ENCODE peak calls at places on chromosomes 1 and 21, in five cellular contexts. N is fibroblast of pulmonary artery, Y is HT-29, V is AG08395, G is iPS DF 19.7. C is an unnamed sample.

GRCh38 chr1:10881046-10881445 is 84.6 kb upstream of the CASZ1 start:
- DNase-seq in N (no peak), Y (no peak), V (no peak), G (no peak), C (no peak)

GRCh38 chr1:155002479-155003226 is at the start of gene ZBTB7B:
- DNase-seq in N (no peak), Y (peak), V (peak), G (no peak), C (no peak)

GRCh38 chr1:5451671-5452070 is 540.6 kb downstream of the NPHP4 start:
- DNase-seq in N (no peak), Y (no peak), V (no peak), G (no peak), C (no peak)

GRCh38 chr1:162873671-162874666 is 13.0 kb upstream of the CCDC190 start:
- DNase-seq in N (peak), Y (peak), V (no peak), G (no peak), C (no peak)

GRCh38 chr1:68230901-68231626 is 1.3 kb downstream of the WLS start:
- DNase-seq in N (peak), Y (peak), V (no peak), G (no peak), C (peak)

GRCh38 chr21:45615145-45615711 is 28.3 kb upstream of the PCBP3 start:
- DNase-seq in N (peak), Y (no peak), V (no peak), G (no peak), C (peak)

GRCh38 chr1:3283849-3284248 is 170.6 kb upstream of the ARHGEF16 start:
- DNase-seq in N (peak), Y (peak), V (peak), G (no peak), C (no peak)

GRCh38 chr1:248823517-248824001 is 2.2 kb downstream of the SH3BP5L start:
- DNase-seq in N (peak), Y (no peak), V (peak), G (no peak), C (no peak)

GRCh38 chr1:41672641-41673313 is 188.3 kb upstream of the EDN2 start:
- DNase-seq in N (no peak), Y (no peak), V (no peak), G (no peak), C (no peak)

GRCh38 chr1:34460193-34460592 is 283.5 kb downstream of the C1orf94 start:
- DNase-seq in N (peak), Y (peak), V (peak), G (peak), C (peak)

GRCh38 chr21:45513003-45513706 is 29.1 kb downstream of the SLC19A1 start:
- DNase-seq in N (no peak), Y (peak), V (no peak), G (no peak), C (peak)

GRCh38 chr1:12183095-12183794 is 16.5 kb downstream of the TNFRSF1B start:
- DNase-seq in N (no peak), Y (no peak), V (no peak), G (no peak), C (no peak)

GRCh38 chr21:35940074-35940927 is 120.0 kb downstream of the SETD4 start:
- DNase-seq in N (peak), Y (peak), V (peak), G (peak), C (peak)

GRCh38 chr21:38277501-38278111 is 20.8 kb downstream of the KCNJ15 start:
- DNase-seq in N (peak), Y (no peak), V (peak), G (no peak), C (peak)

GRCh38 chr1:25431495-25432363 is 1.0 kb downstream of the MACO1 start:
- DNase-seq in N (no peak), Y (peak), V (peak), G (no peak), C (no peak)

GRCh38 chr1:2109581-2110021 is 59.4 kb downstream of the PRKCZ start:
- DNase-seq in N (no peak), Y (no peak), V (no peak), G (no peak), C (no peak)

GRCh38 chr1:112060266-112060665 is 70.8 kb upstream of the KCND3 start:
- DNase-seq in N (no peak), Y (no peak), V (no peak), G (no peak), C (no peak)

GRCh38 chr21:42324896-42325295 is 9.7 kb upstream of the TFF3 start:
- DNase-seq in N (no peak), Y (no peak), V (no peak), G (no peak), C (no peak)

GRCh38 chr1:181674617-181675016 is 191.3 kb downstream of the CACNA1E start:
- DNase-seq in N (no peak), Y (no peak), V (no peak), G (no peak), C (no peak)

GRCh38 chr1:221841291-221841982 is 99.5 kb upstream of the DUSP10 start:
- DNase-seq in N (peak), Y (no peak), V (peak), G (no peak), C (no peak)

GRCh38 chr1:176893625-176894352 is 270.7 kb downstream of the ASTN1 start:
- DNase-seq in N (no peak), Y (no peak), V (no peak), G (no peak), C (no peak)

GRCh38 chr1:18874600-18874999 is 15.1 kb upstream of the TAS1R2 start:
- DNase-seq in N (no peak), Y (no peak), V (no peak), G (no peak), C (no peak)

GRCh38 chr1:905071-905749 is 18.5 kb upstream of the SAMD11 start:
- DNase-seq in N (peak), Y (no peak), V (no peak), G (no peak), C (no peak)

GRCh38 chr1:1290238-1290731 is 10.0 kb downstream of the SCNN1D start:
- DNase-seq in N (peak), Y (peak), V (peak), G (no peak), C (peak)

GRCh38 chr1:84841971-84842370 is 51.0 kb downstream of the LPAR3 start:
- DNase-seq in N (no peak), Y (no peak), V (no peak), G (no peak), C (no peak)

GRCh38 chr1:210900820-210901219 is 233.1 kb downstream of the KCNH1 start:
- DNase-seq in N (no peak), Y (no peak), V (no peak), G (no peak), C (no peak)

GRCh38 chr1:151946366-151946764 is 37.1 kb upstream of the THEM4 start:
- DNase-seq in N (peak), Y (peak), V (no peak), G (no peak), C (peak)

GRCh38 chr1:158068918-158069317 is 75.5 kb downstream of the KIRREL1 start:
- DNase-seq in N (no peak), Y (no peak), V (peak), G (no peak), C (no peak)

GRCh38 chr1:202998836-202999750 is 8.1 kb upstream of the TMEM183A start:
- DNase-seq in N (peak), Y (peak), V (peak), G (no peak), C (peak)

GRCh38 chr1:211469938-211470529 is 21.9 kb downstream of the RD3 start:
- DNase-seq in N (peak), Y (peak), V (peak), G (peak), C (peak)

GRCh38 chr1:227776277-227776676 is 39.2 kb upstream of the PRSS38 start:
- DNase-seq in N (peak), Y (no peak), V (peak), G (no peak), C (no peak)

GRCh38 chr1:9653783-9654517 is 2.4 kb downstream of the PIK3CD start:
- DNase-seq in N (no peak), Y (no peak), V (no peak), G (no peak), C (no peak)

GRCh38 chr1:118486213-118486612 is 301.2 kb upstream of the SPAG17 start:
- DNase-seq in N (no peak), Y (no peak), V (no peak), G (no peak), C (no peak)

GRCh38 chr21:29238967-29239289 is 59.8 kb upstream of the BACH1 start:
- DNase-seq in N (no peak), Y (no peak), V (no peak), G (no peak), C (no peak)

GRCh38 chr1:178341218-178341956 is 155.4 kb downstream of the CLEC20A start:
- DNase-seq in N (peak), Y (peak), V (peak), G (peak), C (peak)

GRCh38 chr1:180498594-180498993 is 3.8 kb downstream of the ACBD6 start:
- DNase-seq in N (peak), Y (no peak), V (no peak), G (no peak), C (no peak)

GRCh38 chr1:168161459-168161858 is 17.3 kb upstream of the TIPRL start:
- DNase-seq in N (peak), Y (no peak), V (no peak), G (no peak), C (no peak)

GRCh38 chr1:27084107-27084506 is 70.8 kb downstream of the SLC9A1 start:
- DNase-seq in N (no peak), Y (no peak), V (no peak), G (no peak), C (no peak)